ENCODE peak calls at places on chromosome 5, in eight cellular contexts. R, K, D, J, L, H, U and M are unnamed samples.

GRCh38 chr5:137497396-137498290 is 1.5 kb downstream of the SPOCK1 start:
- DNase-seq in R (no peak), K (peak; percentile 34), D (no peak), J (no peak), L (no peak), H (no peak), U (no peak), M (no peak)

GRCh38 chr5:10393491-10393890 is 40.0 kb downstream of the MARCHF6 start:
- DNase-seq in R (peak; percentile 48), K (no peak), D (peak; percentile 31), J (no peak), L (no peak), H (no peak), U (no peak), M (peak; percentile 22)

GRCh38 chr5:62720036-62720441 is 141.4 kb downstream of the LRRC70 start:
- DNase-seq in R (peak; percentile 26), K (peak; percentile 90), D (peak; percentile 28), J (peak; percentile 8), L (no peak), H (peak; percentile 15), U (no peak), M (peak; percentile 17)

GRCh38 chr5:4661326-4661725 is 478.8 kb upstream of the ADAMTS16 start:
- DNase-seq in R (no peak), K (no peak), D (no peak), J (no peak), L (no peak), H (no peak), U (no peak), M (no peak)

GRCh38 chr5:133890308-133890707 is 78.1 kb downstream of the C5orf15 start:
- DNase-seq in R (no peak), K (no peak), D (no peak), J (no peak), L (no peak), H (no peak), U (no peak), M (no peak)

GRCh38 chr5:109141499-109142200 is 268.1 kb downstream of the PJA2 start:
- DNase-seq in R (peak; percentile 57), K (no peak), D (peak; percentile 69), J (no peak), L (no peak), H (no peak), U (no peak), M (no peak)

GRCh38 chr5:130333089-130333488 is 428.8 kb downstream of the CHSY3 start:
- DNase-seq in R (peak; percentile 77), K (peak; percentile 77), D (peak; percentile 78), J (no peak), L (no peak), H (no peak), U (no peak), M (peak; percentile 86)

GRCh38 chr5:3325206-3325605 is 270.4 kb upstream of the IRX1 start:
- DNase-seq in R (no peak), K (peak; percentile 56), D (no peak), J (no peak), L (no peak), H (no peak), U (no peak), M (no peak)

GRCh38 chr5:10457682-10458574 is 16.2 kb downstream of the ROPN1L start:
- DNase-seq in R (peak; percentile 49), K (no peak), D (no peak), J (no peak), L (no peak), H (no peak), U (no peak), M (peak; percentile 42)

GRCh38 chr5:67160985-67161384 is 35.6 kb downstream of the CD180 start:
- DNase-seq in R (peak; percentile 47), K (no peak), D (peak; percentile 62), J (no peak), L (no peak), H (no peak), U (no peak), M (peak; percentile 60)

GRCh38 chr5:176673651-176674583 is 26.6 kb downstream of the TSPAN17 start:
- DNase-seq in R (no peak), K (no peak), D (no peak), J (no peak), L (no peak), H (no peak), U (no peak), M (no peak)

GRCh38 chr5:72133212-72133990 is 26.1 kb downstream of the MAP1B start:
- DNase-seq in R (peak; percentile 81), K (peak; percentile 69), D (peak; percentile 79), J (no peak), L (no peak), H (no peak), U (no peak), M (peak; percentile 74)

GRCh38 chr5:59769041-59769360 is 124.5 kb downstream of the PDE4D start:
- DNase-seq in R (peak; percentile 63), K (no peak), D (no peak), J (no peak), L (no peak), H (no peak), U (no peak), M (peak; percentile 42)

GRCh38 chr5:179205277-179205676 is 140.0 kb downstream of the ADAMTS2 start:
- DNase-seq in R (no peak), K (no peak), D (no peak), J (no peak), L (no peak), H (no peak), U (no peak), M (no peak)

GRCh38 chr5:139388198-139388821 is 1.4 kb downstream of the MZB1 start:
- DNase-seq in R (no peak), K (peak; percentile 74), D (no peak), J (peak; percentile 41), L (peak; percentile 34), H (no peak), U (no peak), M (no peak)

GRCh38 chr5:130555429-130555828 is 609.6 kb downstream of the HINT1 start:
- DNase-seq in R (no peak), K (no peak), D (no peak), J (no peak), L (no peak), H (no peak), U (no peak), M (no peak)

GRCh38 chr5:124553911-124554310 is 192.5 kb downstream of the ZNF608 start:
- DNase-seq in R (no peak), K (no peak), D (no peak), J (no peak), L (no peak), H (no peak), U (no peak), M (no peak)

GRCh38 chr5:137221914-137222313 is 277.2 kb downstream of the SPOCK1 start:
- DNase-seq in R (no peak), K (no peak), D (no peak), J (no peak), L (no peak), H (no peak), U (no peak), M (no peak)

GRCh38 chr5:181204561-181205401 is at the start of gene TRIM7:
- DNase-seq in R (peak; percentile 39), K (peak; percentile 74), D (no peak), J (peak; percentile 72), L (peak; percentile 56), H (peak; percentile 50), U (no peak), M (no peak)

GRCh38 chr5:63125862-63126261 is 547.2 kb downstream of the LRRC70 start:
- DNase-seq in R (peak; percentile 80), K (peak; percentile 83), D (peak; percentile 64), J (no peak), L (no peak), H (no peak), U (peak; percentile 2), M (peak; percentile 73)

GRCh38 chr5:175638305-175638704 is 19.6 kb upstream of the HRH2 start:
- DNase-seq in R (no peak), K (no peak), D (no peak), J (no peak), L (no peak), H (no peak), U (peak; percentile 88), M (no peak)

GRCh38 chr5:74167206-74167929 is 473.2 kb downstream of the ENC1 start:
- DNase-seq in R (peak; percentile 85), K (peak; percentile 50), D (peak; percentile 89), J (no peak), L (no peak), H (no peak), U (no peak), M (peak; percentile 88)

GRCh38 chr5:6747103-6747502 is 33.9 kb downstream of the TENT4A start:
- DNase-seq in R (no peak), K (no peak), D (no peak), J (no peak), L (no peak), H (no peak), U (no peak), M (no peak)

GRCh38 chr5:168661593-168662485 is 82.7 kb upstream of the PANK3 start:
- DNase-seq in R (peak; percentile 43), K (no peak), D (no peak), J (no peak), L (no peak), H (no peak), U (no peak), M (no peak)

GRCh38 chr5:150053231-150053626 is 33.1 kb downstream of the CSF1R start:
- DNase-seq in R (peak; percentile 86), K (peak; percentile 82), D (peak; percentile 83), J (no peak), L (no peak), H (no peak), U (peak; percentile 19), M (peak; percentile 67)

GRCh38 chr5:138610468-138611294 is 35.5 kb upstream of the HSPA9 start:
- DNase-seq in R (peak; percentile 24), K (no peak), D (peak; percentile 32), J (no peak), L (no peak), H (no peak), U (no peak), M (no peak)

GRCh38 chr5:143233020-143233419 is 170.5 kb downstream of the NR3C1 start:
- DNase-seq in R (peak; percentile 72), K (peak; percentile 80), D (no peak), J (no peak), L (no peak), H (no peak), U (no peak), M (no peak)

GRCh38 chr5:179280095-179280490 is 65.2 kb downstream of the ADAMTS2 start:
- DNase-seq in R (no peak), K (no peak), D (no peak), J (no peak), L (no peak), H (no peak), U (no peak), M (no peak)

GRCh38 chr5:160463775-160464465 is 42.3 kb downstream of the PTTG1 start:
- DNase-seq in R (peak; percentile 88), K (peak; percentile 80), D (peak; percentile 90), J (no peak), L (no peak), H (no peak), U (no peak), M (peak; percentile 83)